ENCODE peak calls at places on chromosomes 1 and 21, in ten cellular contexts. B is pancreas, E is GM12864, C is fibroblast of lung, Y is neural progenitor cell, J is astrocyte of the cerebellum, T is cardiac muscle cell, Q is astrocyte of the spinal cord, I is Caco-2, D is breast epithelium. A is an unnamed sample.
A peak's percentile ranks its signal among the peaks of the same experiment; 100 is the strongest.

GRCh38 chr1:219027161-219027673 is 146.5 kb upstream of the LYPLAL1 start:
- DNase-seq in B (no peak), E (no peak), C (no peak), Y (no peak), J (no peak), T (no peak), Q (no peak), I (no peak), D (no peak), A (peak; percentile 67)

GRCh38 chr1:235683653-235684052 is 34.1 kb upstream of the GNG4 start:
- DNase-seq in B (no peak), E (no peak), C (no peak), Y (no peak), J (peak; percentile 4), T (peak; percentile 4), Q (peak; percentile 3), I (no peak), D (no peak), A (no peak)

GRCh38 chr1:145908653-145909052 is 1.2 kb downstream of the ITGA10 start:
- DNase-seq in B (no peak), E (no peak), C (peak; percentile 27), Y (no peak), J (no peak), T (peak; percentile 49), Q (peak; percentile 49), I (no peak), D (no peak), A (no peak)

GRCh38 chr1:169571450-169571849 is 14.8 kb downstream of the F5 start:
- DNase-seq in B (no peak), E (no peak), C (no peak), Y (no peak), J (no peak), T (no peak), Q (no peak), I (no peak), D (no peak), A (no peak)

GRCh38 chr1:237972186-237972585 is 81.5 kb upstream of the ZP4 start:
- DNase-seq in B (no peak), E (no peak), C (no peak), Y (no peak), J (no peak), T (no peak), Q (no peak), I (no peak), D (no peak), A (no peak)

GRCh38 chr1:88612783-88613182 is 71.3 kb upstream of the PKN2 start:
- DNase-seq in B (no peak), E (no peak), C (no peak), Y (no peak), J (no peak), T (no peak), Q (no peak), I (no peak), D (no peak), A (no peak)

GRCh38 chr1:18743233-18743632 is 112.6 kb downstream of the PAX7 start:
- DNase-seq in B (no peak), E (no peak), C (no peak), Y (peak; percentile 45), J (no peak), T (no peak), Q (no peak), I (no peak), D (no peak), A (no peak)

GRCh38 chr1:79353224-79353623 is 346.7 kb upstream of the ADGRL4 start:
- DNase-seq in B (peak; percentile 26), E (no peak), C (peak; percentile 52), Y (peak; percentile 47), J (peak; percentile 11), T (peak; percentile 87), Q (peak; percentile 65), I (no peak), D (no peak), A (peak; percentile 77)

GRCh38 chr1:10841059-10841458 is 44.6 kb upstream of the CASZ1 start:
- DNase-seq in B (no peak), E (no peak), C (no peak), Y (no peak), J (no peak), T (no peak), Q (no peak), I (no peak), D (no peak), A (no peak)

GRCh38 chr1:31434101-31434871 is 21.3 kb downstream of the SERINC2 start:
- DNase-seq in B (no peak), E (no peak), C (no peak), Y (peak; percentile 14), J (no peak), T (no peak), Q (no peak), I (no peak), D (no peak), A (no peak)

GRCh38 chr1:118154220-118154619 is 30.8 kb downstream of the SPAG17 start:
- DNase-seq in B (no peak), E (no peak), C (no peak), Y (peak; percentile 21), J (no peak), T (peak; percentile 45), Q (no peak), I (no peak), D (no peak), A (peak; percentile 40)

GRCh38 chr1:27831568-27832410 is 1.2 kb downstream of the PPP1R8 start:
- DNase-seq in B (no peak), E (no peak), C (peak; percentile 13), Y (peak; percentile 44), J (no peak), T (peak; percentile 6), Q (peak; percentile 8), I (no peak), D (no peak), A (no peak)

GRCh38 chr1:184747089-184747955 is 7.3 kb downstream of the EDEM3 start:
- DNase-seq in B (no peak), E (no peak), C (no peak), Y (no peak), J (no peak), T (no peak), Q (no peak), I (no peak), D (no peak), A (no peak)

GRCh38 chr1:91916811-91917460 is 31.0 kb upstream of the TGFBR3 start:
- DNase-seq in B (no peak), E (no peak), C (no peak), Y (no peak), J (no peak), T (no peak), Q (no peak), I (no peak), D (no peak), A (no peak)

GRCh38 chr1:246291141-246291540 is 215.9 kb downstream of the SMYD3 start:
- DNase-seq in B (no peak), E (no peak), C (no peak), Y (no peak), J (no peak), T (no peak), Q (no peak), I (no peak), D (no peak), A (no peak)

GRCh38 chr1:169572184-169572583 is 14.1 kb downstream of the F5 start:
- DNase-seq in B (no peak), E (no peak), C (peak; percentile 8), Y (no peak), J (no peak), T (peak; percentile 12), Q (peak; percentile 1), I (peak; percentile 42), D (no peak), A (no peak)

GRCh38 chr1:205849619-205850355 is at the start of gene PM20D1:
- DNase-seq in B (peak; percentile 93), E (no peak), C (peak; percentile 70), Y (no peak), J (peak; percentile 20), T (peak; percentile 92), Q (peak; percentile 72), I (peak; percentile 82), D (peak; percentile 52), A (peak; percentile 74)

GRCh38 chr1:64890699-64891439 is 75.5 kb downstream of the JAK1 start:
- DNase-seq in B (no peak), E (no peak), C (no peak), Y (no peak), J (no peak), T (no peak), Q (no peak), I (no peak), D (no peak), A (no peak)

GRCh38 chr1:102891868-102892625 is 216.3 kb downstream of the COL11A1 start:
- DNase-seq in B (no peak), E (no peak), C (peak; percentile 89), Y (no peak), J (peak; percentile 26), T (peak; percentile 87), Q (peak; percentile 81), I (no peak), D (no peak), A (peak; percentile 71)

GRCh38 chr21:44459712-44460440 is 4.6 kb downstream of the LRRC3 start:
- DNase-seq in B (no peak), E (no peak), C (no peak), Y (no peak), J (no peak), T (no peak), Q (no peak), I (no peak), D (no peak), A (no peak)

GRCh38 chr1:10637833-10638558 is 158.4 kb downstream of the CASZ1 start:
- DNase-seq in B (no peak), E (no peak), C (no peak), Y (no peak), J (no peak), T (no peak), Q (no peak), I (no peak), D (no peak), A (no peak)

GRCh38 chr1:1298861-1299685 is 8.7 kb downstream of the ACAP3 start:
- DNase-seq in B (no peak), E (no peak), C (no peak), Y (peak; percentile 89), J (no peak), T (no peak), Q (no peak), I (no peak), D (no peak), A (peak; percentile 45)
- H3K4me3 ChIP-seq in B (no peak overlapping the region), E (no peak overlapping the region), C (no peak overlapping the region), Y (no peak overlapping the region), J (no peak overlapping the region), T (no peak overlapping the region), Q (no peak overlapping the region), I (no peak overlapping the region), D (no peak overlapping the region), A (no peak overlapping the region)

GRCh38 chr1:53639251-53639721 is 99.7 kb downstream of the GLIS1 start:
- DNase-seq in B (no peak), E (no peak), C (peak; percentile 82), Y (no peak), J (peak; percentile 40), T (no peak), Q (peak; percentile 55), I (no peak), D (peak; percentile 28), A (peak; percentile 26)
- TF ChIP-seq CTCF in B (no peak), E (no peak), C (no peak), Y (no peak), J (no peak), T (no peak), Q (no peak), I (no peak), D (no peak), A (no peak)

GRCh38 chr1:228276361-228276831 is 68.6 kb downstream of the OBSCN start:
- DNase-seq in B (no peak), E (no peak), C (peak; percentile 5), Y (no peak), J (no peak), T (peak; percentile 9), Q (no peak), I (peak; percentile 35), D (peak; percentile 49), A (peak; percentile 21)
- H3K4me3 ChIP-seq in B (no peak overlapping the region), E (peak overlapping the region; percentile 2), C (peak overlapping the region; percentile 67), Y (peak overlapping the region; percentile 47), J (peak overlapping the region; percentile 49), T (no peak overlapping the region), Q (peak overlapping the region; percentile 47), I (peak overlapping the region; percentile 77), D (peak overlapping the region; percentile 89), A (peak overlapping the region; percentile 69)

GRCh38 chr1:21508580-21509350 is 458 bp upstream of the ALPL start:
- DNase-seq in B (peak; percentile 67), E (no peak), C (peak; percentile 27), Y (peak; percentile 97), J (no peak), T (peak; percentile 71), Q (no peak), I (peak; percentile 50), D (no peak), A (peak; percentile 17)
- TF ChIP-seq CTCF in B (peak; percentile 42), E (peak; percentile 68), C (peak; percentile 41), Y (peak; percentile 57), J (peak; percentile 41), T (peak; percentile 53), Q (peak; percentile 64), I (peak; percentile 60), D (peak; percentile 39), A (peak; percentile 32)